ENCODE peak calls at places on chromosomes 6 and 20, in four cellular contexts. T is EL; M is fibroblast of pulmonary artery; A is stimulated activated CD8-positive, alpha-beta memory T cell treated with anti-CD3 and anti-CD28 coated beads, Interleukin-2, amount 100 ng/mL, for 1 hour. U is an unnamed sample.

GRCh38 chr20:24762791-24763350 is 186.2 kb upstream of the CST7 start:
- DNase-seq in T (no peak), M (no peak), A (no peak), U (no peak)

GRCh38 chr6:73290435-73290834 is 27.4 kb upstream of the KHDC1 start:
- DNase-seq in T (peak; percentile 58), M (peak; percentile 44), A (no peak), U (no peak)

GRCh38 chr20:54346269-54346668 is 129.1 kb upstream of the DOK5 start:
- DNase-seq in T (no peak), M (no peak), A (no peak), U (no peak)

GRCh38 chr6:11852061-11852619 is 73.5 kb upstream of the ADTRP start:
- DNase-seq in T (no peak), M (no peak), A (no peak), U (no peak)

GRCh38 chr6:3157151-3157933 is at the start of gene TUBB2A:
- DNase-seq in T (peak; percentile 81), M (peak; percentile 83), A (peak; percentile 74), U (peak; percentile 33)

GRCh38 chr20:5205348-5206210 is 78.8 kb downstream of the CDS2 start:
- DNase-seq in T (peak; percentile 75), M (peak; percentile 85), A (peak; percentile 23), U (no peak)

GRCh38 chr20:57748601-57749130 is 38.9 kb upstream of the PMEPA1 start:
- DNase-seq in T (peak; percentile 86), M (peak; percentile 56), A (peak; percentile 2), U (no peak)

GRCh38 chr6:129671442-129672344 is 38.3 kb downstream of the ARHGAP18 start:
- DNase-seq in T (peak; percentile 29), M (no peak), A (no peak), U (no peak)

GRCh38 chr6:48111143-48111506 is at the start of gene PTCHD4:
- DNase-seq in T (peak; percentile 26), M (peak; percentile 59), A (no peak), U (no peak)

GRCh38 chr6:170174771-170175643 is 115.9 kb downstream of the DLL1 start:
- DNase-seq in T (no peak), M (no peak), A (no peak), U (no peak)

GRCh38 chr6:72002415-72002814 is 116.1 kb downstream of the RIMS1 start:
- DNase-seq in T (no peak), M (no peak), A (no peak), U (no peak)

GRCh38 chr20:41513829-41514228 is 104.3 kb downstream of the CHD6 start:
- DNase-seq in T (no peak), M (no peak), A (no peak), U (no peak)

GRCh38 chr6:13593720-13594119 is 19.3 kb downstream of the SIRT5 start:
- DNase-seq in T (no peak), M (peak; percentile 62), A (no peak), U (no peak)

GRCh38 chr20:48816282-48816860 is 11.4 kb downstream of the PREX1 start:
- DNase-seq in T (no peak), M (no peak), A (no peak), U (no peak)

GRCh38 chr20:44832724-44833123 is 22.4 kb upstream of the RIMS4 start:
- DNase-seq in T (peak; percentile 12), M (peak; percentile 39), A (no peak), U (no peak)

GRCh38 chr6:69974193-69974592 is 107.8 kb downstream of the COL19A1 start:
- DNase-seq in T (peak; percentile 5), M (peak; percentile 44), A (no peak), U (no peak)

GRCh38 chr6:87333591-87334181 is 4.6 kb upstream of the GJB7 start:
- DNase-seq in T (peak; percentile 21), M (peak; percentile 57), A (no peak), U (no peak)

GRCh38 chr6:11586574-11586973 is 49.0 kb downstream of the TMEM170B start:
- DNase-seq in T (peak; percentile 93), M (peak; percentile 80), A (no peak), U (no peak)

GRCh38 chr6:15359335-15359862 is 113.5 kb downstream of the JARID2 start:
- DNase-seq in T (no peak), M (no peak), A (no peak), U (no peak)

GRCh38 chr6:157669747-157670216 is 153.3 kb upstream of the SNX9 start:
- DNase-seq in T (peak; percentile 78), M (peak; percentile 81), A (no peak), U (no peak)

GRCh38 chr6:44217332-44218143 is 812 bp downstream of the MYMX start:
- DNase-seq in T (no peak), M (no peak), A (no peak), U (no peak)

GRCh38 chr6:132153221-132153896 is 202.2 kb upstream of the CCN2 start:
- DNase-seq in T (peak; percentile 90), M (peak; percentile 79), A (no peak), U (no peak)

GRCh38 chr6:27726620-27727023 is 185.6 kb downstream of the OR2B2 start:
- DNase-seq in T (peak; percentile 41), M (no peak), A (no peak), U (no peak)

GRCh38 chr20:62360854-62361798 is 6.0 kb downstream of the LAMA5 start:
- DNase-seq in T (no peak), M (no peak), A (no peak), U (no peak)

GRCh38 chr20:18988701-18989100 is 175.1 kb downstream of the SCP2D1 start:
- DNase-seq in T (no peak), M (no peak), A (no peak), U (no peak)

GRCh38 chr6:28390688-28391087 is 8.9 kb downstream of the ZSCAN12 start:
- DNase-seq in T (no peak), M (no peak), A (no peak), U (no peak)

GRCh38 chr6:24864345-24864744 is 65.6 kb upstream of the ARMH2 start:
- DNase-seq in T (peak; percentile 54), M (peak; percentile 28), A (no peak), U (no peak)

GRCh38 chr6:89661559-89661958 is 23.0 kb upstream of the LYRM2 start:
- DNase-seq in T (no peak), M (no peak), A (no peak), U (no peak)

GRCh38 chr20:20216941-20217340 is 151.0 kb upstream of the INSM1 start:
- DNase-seq in T (no peak), M (no peak), A (no peak), U (no peak)

GRCh38 chr6:130843575-130844320 is 16.5 kb downstream of the SMLR1 start:
- DNase-seq in T (peak; percentile 56), M (peak; percentile 56), A (no peak), U (no peak)

GRCh38 chr6:47168176-47168575 is 126.0 kb upstream of the ADGRF1 start:
- DNase-seq in T (peak; percentile 98), M (peak; percentile 96), A (no peak), U (no peak)